ENCODE peak calls at places on chromosomes 2 and 18, in four cellular contexts. N is HepG2, Y is WTC11, X is GM12878. L is an unnamed sample.

GRCh38 chr2:236922061-236922460 is 163.6 kb upstream of the COPS8 start:
- DNase-seq in N (no peak), Y (no peak), X (no peak), L (no peak)

GRCh38 chr2:178589337-178589736 is 109.1 kb downstream of the PLEKHA3 start:
- DNase-seq in N (no peak), Y (no peak), X (no peak), L (no peak)

GRCh38 chr2:128535928-128536327 is 217.3 kb upstream of the HS6ST1 start:
- DNase-seq in N (peak), Y (no peak), X (no peak), L (no peak)

GRCh38 chr2:73212448-73213176 is 1.4 kb upstream of the SMYD5 start:
- DNase-seq in N (peak), Y (peak), X (no peak), L (peak)

GRCh38 chr2:85662899-85663683 is 4.9 kb downstream of the SFTPB start:
- DNase-seq in N (peak), Y (no peak), X (no peak), L (peak)

GRCh38 chr2:85259101-85259590 is 68.6 kb downstream of the TGOLN2 start:
- DNase-seq in N (no peak), Y (no peak), X (no peak), L (no peak)

GRCh38 chr2:38933653-38934052 is 44.0 kb downstream of the ARHGEF33 start:
- DNase-seq in N (no peak), Y (no peak), X (no peak), L (no peak)

GRCh38 chr2:225086915-225087314 is 44.6 kb upstream of the DOCK10 start:
- DNase-seq in N (no peak), Y (no peak), X (no peak), L (no peak)

GRCh38 chr18:34760444-34760843 is 50.3 kb downstream of the DTNA start:
- DNase-seq in N (no peak), Y (no peak), X (no peak), L (no peak)

GRCh38 chr18:3804336-3804735 is 354.4 kb downstream of the TGIF1 start:
- DNase-seq in N (no peak), Y (no peak), X (no peak), L (no peak)

GRCh38 chr2:71685073-71685848 is 231.9 kb downstream of the DYSF start:
- DNase-seq in N (no peak), Y (no peak), X (no peak), L (no peak)

GRCh38 chr18:42641996-42642395 is 473.5 kb downstream of the RIT2 start:
- DNase-seq in N (no peak), Y (no peak), X (no peak), L (no peak)

GRCh38 chr2:145156199-145156598 is 636.3 kb upstream of the ZEB2 start:
- DNase-seq in N (no peak), Y (no peak), X (no peak), L (no peak)

GRCh38 chr2:203650860-203651613 is 55.4 kb upstream of the CD28 start:
- DNase-seq in N (peak), Y (no peak), X (no peak), L (peak)

GRCh38 chr2:189821953-189822748 is 37.9 kb downstream of the PMS1 start:
- DNase-seq in N (no peak), Y (no peak), X (no peak), L (no peak)

GRCh38 chr2:208407667-208408066 is 1.1 kb downstream of the PTH2R start:
- DNase-seq in N (peak), Y (peak), X (no peak), L (peak)

GRCh38 chr2:113164930-113165585 is 8.7 kb upstream of the PSD4 start:
- DNase-seq in N (peak), Y (no peak), X (no peak), L (no peak)

GRCh38 chr18:59954746-59955145 is 55.0 kb downstream of the PMAIP1 start:
- DNase-seq in N (peak), Y (no peak), X (no peak), L (no peak)

GRCh38 chr2:111028720-111029119 is 92.0 kb upstream of the BCL2L11 start:
- DNase-seq in N (no peak), Y (no peak), X (no peak), L (peak)

GRCh38 chr2:111030271-111030891 is 90.3 kb upstream of the BCL2L11 start:
- DNase-seq in N (no peak), Y (no peak), X (no peak), L (no peak)

GRCh38 chr2:111032721-111033532 is 87.8 kb upstream of the BCL2L11 start:
- DNase-seq in N (peak), Y (no peak), X (no peak), L (no peak)

GRCh38 chr2:111029135-111029927 is 91.4 kb upstream of the BCL2L11 start:
- DNase-seq in N (no peak), Y (peak), X (no peak), L (no peak)

GRCh38 chr2:111031546-111032484 is 88.9 kb upstream of the BCL2L11 start:
- DNase-seq in N (no peak), Y (no peak), X (no peak), L (no peak)
- TF ChIP-seq TCF7 in N (no peak), Y (no peak), X (no peak), L (no peak)

GRCh38 chr18:50143295-50143694 is 51.7 kb downstream of the MYO5B start:
- DNase-seq in N (no peak), Y (no peak), X (no peak), L (no peak)

GRCh38 chr18:50142441-50143120 is 52.4 kb downstream of the MYO5B start:
- DNase-seq in N (no peak), Y (no peak), X (no peak), L (no peak)

GRCh38 chr18:50135903-50136302 is 59.0 kb downstream of the MYO5B start:
- DNase-seq in N (no peak), Y (no peak), X (no peak), L (no peak)

GRCh38 chr18:50133526-50133925 is 61.4 kb downstream of the MYO5B start:
- DNase-seq in N (no peak), Y (no peak), X (no peak), L (no peak)

DNA sequence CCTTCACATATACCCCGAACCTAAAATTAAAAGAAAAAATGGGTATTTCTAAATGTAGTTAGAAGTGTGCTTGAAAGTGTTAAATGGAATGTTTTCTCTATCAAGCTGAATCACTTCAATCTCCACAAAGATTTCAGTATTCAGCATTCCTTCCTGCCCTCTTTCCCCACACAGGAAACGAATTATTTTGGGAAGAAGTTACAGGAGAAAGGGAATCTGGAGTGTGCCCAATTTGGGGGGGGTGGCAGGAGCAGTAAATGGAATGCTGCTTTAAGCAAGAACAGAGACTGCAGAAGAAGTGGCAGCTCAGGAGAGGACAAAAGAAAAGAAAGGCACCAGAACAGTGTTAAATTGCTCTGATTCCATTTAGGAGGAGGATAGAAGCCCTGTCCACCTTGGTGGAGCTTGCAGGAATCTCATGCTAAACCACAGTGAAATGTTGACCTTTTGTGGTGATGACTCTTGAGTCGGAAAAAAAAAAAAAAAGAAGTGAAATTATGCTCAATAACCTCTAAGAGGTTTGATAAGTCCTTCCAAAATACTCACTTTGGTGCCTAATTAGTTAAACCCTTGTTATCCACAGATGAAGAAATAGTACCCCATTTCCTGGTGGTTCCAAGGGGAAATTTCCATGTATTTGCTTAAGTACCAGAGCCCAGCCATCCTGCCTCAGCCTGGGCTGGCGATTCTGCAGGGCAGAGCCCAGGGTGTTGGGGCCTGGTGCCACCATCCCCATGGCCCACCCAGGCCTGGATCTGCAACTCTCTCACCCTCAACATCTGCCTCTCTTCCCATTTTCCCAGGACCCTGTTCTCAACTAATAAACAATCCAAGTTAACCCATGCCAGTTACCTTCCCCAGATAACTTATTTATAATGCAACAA is 56.5 kb downstream of the MYO5B start:
- DNase-seq in N (no peak), Y (no peak), X (no peak), L (no peak)
- TF ChIP-seq CBFB in N (no peak), Y (no peak), X (no peak), L (no peak)

GRCh38 chr18:58363767-58364540 is 264.9 kb downstream of the ALPK2 start:
- DNase-seq in N (no peak), Y (no peak), X (no peak), L (no peak)

GRCh38 chr18:58362027-58362575 is 266.8 kb downstream of the ALPK2 start:
- DNase-seq in N (no peak), Y (no peak), X (no peak), L (no peak)

GRCh38 chr18:58362829-58363231 is 266.1 kb downstream of the ALPK2 start:
- DNase-seq in N (no peak), Y (no peak), X (no peak), L (no peak)

GRCh38 chr18:58367425-58368140 is 261.3 kb downstream of the ALPK2 start:
- DNase-seq in N (no peak), Y (no peak), X (no peak), L (no peak)

DNA sequence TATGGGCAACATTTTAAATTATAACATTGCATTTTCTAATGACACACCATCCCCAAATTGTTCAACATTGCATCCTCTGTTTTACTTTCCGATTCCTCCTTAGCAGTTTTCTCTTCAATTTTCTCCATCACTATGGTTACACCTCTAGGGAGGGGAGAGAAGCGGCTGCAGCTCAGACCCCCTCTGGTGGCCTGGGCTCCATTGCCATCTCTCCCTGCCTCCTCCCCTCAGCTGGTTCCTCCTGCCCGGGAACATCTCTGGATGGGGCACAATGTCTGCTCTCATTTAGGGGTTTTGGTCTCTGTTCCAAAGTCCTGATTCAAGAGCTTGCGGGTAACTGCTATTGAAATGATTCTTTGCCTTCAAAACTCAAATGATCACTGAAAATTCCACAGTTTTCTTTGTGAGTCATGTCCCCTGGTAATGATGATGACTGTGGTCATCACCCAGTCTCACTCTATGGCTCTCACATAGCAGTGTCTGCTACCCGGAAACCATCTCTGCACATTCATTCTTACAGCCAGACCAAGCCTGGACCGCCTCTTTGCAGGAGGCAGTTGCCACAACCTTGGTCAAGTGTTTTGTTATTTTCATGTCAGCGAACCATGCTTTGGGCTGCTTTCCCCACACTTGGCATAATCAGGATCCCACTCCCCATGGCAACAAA is 263.9 kb downstream of the ALPK2 start:
- DNase-seq in N (no peak), Y (no peak), X (no peak), L (no peak)
- TF ChIP-seq TCF7 in N (no peak), Y (no peak), X (no peak), L (no peak)

GRCh38 chr2:121356058-121356640 is 71.1 kb upstream of the TFCP2L1 start:
- DNase-seq in N (peak), Y (peak), X (no peak), L (peak)

GRCh38 chr2:121351521-121352318 is 66.7 kb upstream of the TFCP2L1 start:
- DNase-seq in N (no peak), Y (no peak), X (no peak), L (no peak)

GRCh38 chr2:121358291-121358690 is 73.3 kb upstream of the TFCP2L1 start:
- DNase-seq in N (no peak), Y (no peak), X (no peak), L (no peak)

GRCh38 chr2:121359170-121359569 is 74.2 kb upstream of the TFCP2L1 start:
- DNase-seq in N (no peak), Y (no peak), X (no peak), L (no peak)

GRCh38 chr2:121355488-121355887 is 70.5 kb upstream of the TFCP2L1 start:
- DNase-seq in N (peak), Y (no peak), X (no peak), L (no peak)
- TF ChIP-seq CBFB in N (no peak), Y (no peak), X (no peak), L (no peak)

DNA sequence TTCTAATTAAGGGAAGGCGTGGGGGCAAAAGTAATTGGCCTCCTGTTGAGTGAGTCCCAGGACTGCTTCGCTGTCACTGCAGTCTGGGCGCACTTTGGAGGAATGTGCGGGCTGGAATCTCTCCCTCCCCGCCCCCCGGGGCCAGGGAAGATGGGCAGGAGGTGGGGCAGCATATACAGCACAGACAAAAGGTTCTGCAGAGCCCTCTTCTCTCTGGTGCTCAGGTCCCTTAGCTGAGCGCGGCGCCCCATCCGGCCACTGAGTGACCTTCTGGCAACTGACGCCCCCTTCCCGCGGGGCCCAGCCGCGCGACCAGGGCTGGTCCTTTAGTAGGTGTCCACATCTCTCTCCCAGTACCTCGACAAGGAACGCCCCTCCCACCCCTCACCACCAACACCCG is 685.8 kb downstream of the NRXN1 start:
- DNase-seq in N (no peak), Y (peak), X (no peak), L (no peak)
- TF ChIP-seq TCF7 in N (no peak), Y (no peak), X (no peak), L (no peak)

L was measured in K562.